ENCODE peak calls at places on chromosome 10, in four cellular contexts. One of them, this sample, is unnamed.

GRCh38 chr10:44947356-44948152 is 12.0 kb upstream of the RASSF4 start:
- DNase-seq in T-helper 1 cell: no peak
- DNase-seq in heart left ventricle: no peak
- DNase-seq in naive thymus-derived CD8-positive, alpha-beta T cell: no peak
- DNase-seq in this sample: no peak

GRCh38 chr10:84494849-84495180 is 166.4 kb downstream of the CCSER2 start:
- DNase-seq in T-helper 1 cell: no peak
- DNase-seq in naive thymus-derived CD8-positive, alpha-beta T cell: no peak
- DNase-seq in heart left ventricle: no peak
- DNase-seq in this sample: no peak

GRCh38 chr10:95818663-95819062 is 62.7 kb downstream of the ENTPD1 start:
- DNase-seq in T-helper 1 cell: no peak
- DNase-seq in heart left ventricle: no peak
- DNase-seq in naive thymus-derived CD8-positive, alpha-beta T cell: no peak
- DNase-seq in this sample: peak

GRCh38 chr10:56646301-56646700 is 285.2 kb upstream of the ZWINT start:
- DNase-seq in heart left ventricle: no peak
- DNase-seq in naive thymus-derived CD8-positive, alpha-beta T cell: no peak
- DNase-seq in T-helper 1 cell: no peak
- DNase-seq in this sample: no peak

GRCh38 chr10:132554053-132554990 is 16.7 kb downstream of the INPP5A start:
- DNase-seq in naive thymus-derived CD8-positive, alpha-beta T cell: no peak
- DNase-seq in T-helper 1 cell: no peak
- DNase-seq in heart left ventricle: no peak
- DNase-seq in this sample: no peak

GRCh38 chr10:970311-971149 is 17.7 kb upstream of the GTPBP4 start:
- DNase-seq in T-helper 1 cell: no peak
- DNase-seq in heart left ventricle: no peak
- DNase-seq in naive thymus-derived CD8-positive, alpha-beta T cell: no peak
- DNase-seq in this sample: no peak

GRCh38 chr10:132045324-132045723 is 20.4 kb upstream of the JAKMIP3 start:
- DNase-seq in heart left ventricle: no peak
- DNase-seq in naive thymus-derived CD8-positive, alpha-beta T cell: no peak
- DNase-seq in T-helper 1 cell: no peak
- DNase-seq in this sample: no peak

GRCh38 chr10:49109669-49110335 is 5.5 kb downstream of the VSTM4 start:
- DNase-seq in naive thymus-derived CD8-positive, alpha-beta T cell: no peak
- DNase-seq in heart left ventricle: peak
- DNase-seq in T-helper 1 cell: no peak
- DNase-seq in this sample: peak

GRCh38 chr10:95303535-95303934 is 12.7 kb upstream of the PDLIM1 start:
- DNase-seq in heart left ventricle: no peak
- DNase-seq in T-helper 1 cell: no peak
- DNase-seq in naive thymus-derived CD8-positive, alpha-beta T cell: no peak
- DNase-seq in this sample: no peak

GRCh38 chr10:60975716-60976115 is 31.7 kb upstream of the RHOBTB1 start:
- DNase-seq in heart left ventricle: no peak
- DNase-seq in T-helper 1 cell: no peak
- DNase-seq in naive thymus-derived CD8-positive, alpha-beta T cell: no peak
- DNase-seq in this sample: no peak

GRCh38 chr10:14837756-14838581 is at the start of the genes CDNF, HSPA14 and MSANTD7:
- DNase-seq in T-helper 1 cell: peak
- DNase-seq in naive thymus-derived CD8-positive, alpha-beta T cell: peak
- DNase-seq in heart left ventricle: peak
- DNase-seq in this sample: peak

GRCh38 chr10:9828110-9828509 is 1189.6 kb upstream of the CELF2 start:
- DNase-seq in naive thymus-derived CD8-positive, alpha-beta T cell: no peak
- DNase-seq in T-helper 1 cell: no peak
- DNase-seq in heart left ventricle: no peak
- DNase-seq in this sample: no peak

GRCh38 chr10:25675615-25676014 is 258.4 kb upstream of the MYO3A start:
- DNase-seq in heart left ventricle: no peak
- DNase-seq in naive thymus-derived CD8-positive, alpha-beta T cell: no peak
- DNase-seq in T-helper 1 cell: no peak
- DNase-seq in this sample: no peak

GRCh38 chr10:103919648-103920025 is 1.7 kb upstream of the STN1 start:
- DNase-seq in naive thymus-derived CD8-positive, alpha-beta T cell: no peak
- DNase-seq in T-helper 1 cell: no peak
- DNase-seq in heart left ventricle: no peak
- DNase-seq in this sample: no peak

GRCh38 chr10:122461729-122462532 is 578 bp downstream of the HTRA1 start:
- DNase-seq in naive thymus-derived CD8-positive, alpha-beta T cell: no peak
- DNase-seq in T-helper 1 cell: no peak
- DNase-seq in heart left ventricle: no peak
- DNase-seq in this sample: no peak

GRCh38 chr10:50739618-50740350 is at the start of gene ASAH2B:
- DNase-seq in heart left ventricle: peak
- DNase-seq in T-helper 1 cell: peak
- DNase-seq in naive thymus-derived CD8-positive, alpha-beta T cell: peak
- DNase-seq in this sample: peak

GRCh38 chr10:126639084-126639483 is 31.4 kb downstream of the C10orf90 start:
- DNase-seq in heart left ventricle: no peak
- DNase-seq in T-helper 1 cell: no peak
- DNase-seq in naive thymus-derived CD8-positive, alpha-beta T cell: no peak
- DNase-seq in this sample: no peak

GRCh38 chr10:31426425-31426824 is 107.4 kb downstream of the ZEB1 start:
- DNase-seq in naive thymus-derived CD8-positive, alpha-beta T cell: no peak
- DNase-seq in T-helper 1 cell: no peak
- DNase-seq in heart left ventricle: no peak
- DNase-seq in this sample: peak

GRCh38 chr10:124993728-124994451 is 52.0 kb downstream of the ZRANB1 start:
- DNase-seq in T-helper 1 cell: no peak
- DNase-seq in naive thymus-derived CD8-positive, alpha-beta T cell: no peak
- DNase-seq in heart left ventricle: no peak
- DNase-seq in this sample: no peak

GRCh38 chr10:62115321-62115720 is 153.3 kb downstream of the RTKN2 start:
- DNase-seq in naive thymus-derived CD8-positive, alpha-beta T cell: no peak
- DNase-seq in heart left ventricle: no peak
- DNase-seq in T-helper 1 cell: no peak
- DNase-seq in this sample: no peak

GRCh38 chr10:126043389-126043788 is 147.0 kb downstream of the FANK1 start:
- DNase-seq in naive thymus-derived CD8-positive, alpha-beta T cell: no peak
- DNase-seq in heart left ventricle: no peak
- DNase-seq in T-helper 1 cell: no peak
- DNase-seq in this sample: no peak

GRCh38 chr10:73647211-73647874 is 6.1 kb upstream of the MYOZ1 start:
- DNase-seq in naive thymus-derived CD8-positive, alpha-beta T cell: peak
- DNase-seq in heart left ventricle: peak
- DNase-seq in T-helper 1 cell: no peak
- DNase-seq in this sample: peak

GRCh38 chr10:8894148-8894547 is 839.7 kb downstream of the GATA3 start:
- DNase-seq in naive thymus-derived CD8-positive, alpha-beta T cell: no peak
- DNase-seq in heart left ventricle: no peak
- DNase-seq in T-helper 1 cell: no peak
- DNase-seq in this sample: no peak

GRCh38 chr10:125911145-125911544 is 14.8 kb downstream of the FANK1 start:
- DNase-seq in T-helper 1 cell: no peak
- DNase-seq in naive thymus-derived CD8-positive, alpha-beta T cell: no peak
- DNase-seq in heart left ventricle: no peak
- DNase-seq in this sample: no peak

GRCh38 chr10:77121829-77122228 is 515.8 kb downstream of the KCNMA1 start:
- DNase-seq in T-helper 1 cell: no peak
- DNase-seq in heart left ventricle: no peak
- DNase-seq in naive thymus-derived CD8-positive, alpha-beta T cell: no peak
- DNase-seq in this sample: no peak

GRCh38 chr10:110207805-110208613 is 604 bp downstream of the MXI1 start:
- DNase-seq in heart left ventricle: no peak
- DNase-seq in naive thymus-derived CD8-positive, alpha-beta T cell: peak
- DNase-seq in T-helper 1 cell: peak
- DNase-seq in this sample: no peak

GRCh38 chr10:4213441-4213840 is 428.4 kb upstream of the KLF6 start:
- DNase-seq in heart left ventricle: no peak
- DNase-seq in naive thymus-derived CD8-positive, alpha-beta T cell: no peak
- DNase-seq in T-helper 1 cell: no peak
- DNase-seq in this sample: no peak

GRCh38 chr10:90136731-90137316 is 435.4 kb downstream of the KIF20B start:
- DNase-seq in naive thymus-derived CD8-positive, alpha-beta T cell: no peak
- DNase-seq in T-helper 1 cell: no peak
- DNase-seq in heart left ventricle: no peak
- DNase-seq in this sample: no peak

GRCh38 chr10:124292911-124293640 is 125.6 kb downstream of the OAT start:
- DNase-seq in naive thymus-derived CD8-positive, alpha-beta T cell: no peak
- DNase-seq in heart left ventricle: no peak
- DNase-seq in T-helper 1 cell: no peak
- DNase-seq in this sample: no peak

GRCh38 chr10:53010362-53010907 is 237.9 kb upstream of the MBL2 start:
- DNase-seq in heart left ventricle: no peak
- DNase-seq in T-helper 1 cell: no peak
- DNase-seq in naive thymus-derived CD8-positive, alpha-beta T cell: no peak
- DNase-seq in this sample: no peak

GRCh38 chr10:74947781-74948401 is 121.5 kb downstream of the KAT6B start:
- DNase-seq in heart left ventricle: no peak
- DNase-seq in T-helper 1 cell: no peak
- DNase-seq in naive thymus-derived CD8-positive, alpha-beta T cell: no peak
- DNase-seq in this sample: no peak

GRCh38 chr10:88042162-88043100 is 179.0 kb downstream of the PTEN start:
- DNase-seq in T-helper 1 cell: no peak
- DNase-seq in heart left ventricle: no peak
- DNase-seq in naive thymus-derived CD8-positive, alpha-beta T cell: no peak
- DNase-seq in this sample: peak

GRCh38 chr10:126060232-126060935 is 164.0 kb downstream of the FANK1 start:
- DNase-seq in naive thymus-derived CD8-positive, alpha-beta T cell: no peak
- DNase-seq in T-helper 1 cell: no peak
- DNase-seq in heart left ventricle: no peak
- DNase-seq in this sample: peak

GRCh38 chr10:59085641-59086502 is 90.6 kb upstream of the PHYHIPL start:
- DNase-seq in naive thymus-derived CD8-positive, alpha-beta T cell: no peak
- DNase-seq in heart left ventricle: no peak
- DNase-seq in T-helper 1 cell: no peak
- DNase-seq in this sample: no peak

GRCh38 chr10:46523119-46523880 is 33.2 kb downstream of the GPRIN2 start:
- DNase-seq in naive thymus-derived CD8-positive, alpha-beta T cell: no peak
- DNase-seq in T-helper 1 cell: no peak
- DNase-seq in heart left ventricle: peak
- DNase-seq in this sample: no peak

GRCh38 chr10:70585555-70586243 is 16.8 kb downstream of the PRF1 start:
- DNase-seq in T-helper 1 cell: no peak
- DNase-seq in naive thymus-derived CD8-positive, alpha-beta T cell: no peak
- DNase-seq in heart left ventricle: no peak
- DNase-seq in this sample: no peak

GRCh38 chr10:31157125-31157983 is 125.7 kb upstream of the ZNF438 start:
- DNase-seq in heart left ventricle: peak
- DNase-seq in naive thymus-derived CD8-positive, alpha-beta T cell: no peak
- DNase-seq in T-helper 1 cell: no peak
- DNase-seq in this sample: peak